ENCODE peak calls at places on chromosome 11, in six cellular contexts. B, Z, G, H, E and W are unnamed samples.

GRCh38 chr11:59791639-59792038 is 18.9 kb downstream of the MRPL16 start:
- DNase-seq in B (no peak), Z (no peak), G (no peak), H (no peak), E (no peak), W (no peak)

GRCh38 chr11:128448487-128448886 is 138.9 kb downstream of the ETS1 start:
- DNase-seq in B (no peak), Z (no peak), G (no peak), H (peak; percentile 77), E (no peak), W (no peak)

GRCh38 chr11:47412152-47412746 is 3.9 kb downstream of the SLC39A13 start:
- DNase-seq in B (no peak), Z (peak; percentile 41), G (peak; percentile 88), H (peak; percentile 94), E (no peak), W (peak; percentile 58)

GRCh38 chr11:18259259-18259658 is 6.8 kb upstream of the SAA1 start:
- DNase-seq in B (no peak), Z (no peak), G (no peak), H (no peak), E (no peak), W (no peak)

GRCh38 chr11:116791002-116791812 is 472 bp downstream of the APOA5 start:
- DNase-seq in B (no peak), Z (peak; percentile 71), G (peak; percentile 93), H (peak; percentile 97), E (peak; percentile 32), W (peak; percentile 83)

GRCh38 chr11:123477205-123477907 is 47.3 kb downstream of the GRAMD1B start:
- DNase-seq in B (no peak), Z (no peak), G (no peak), H (no peak), E (no peak), W (no peak)

GRCh38 chr11:121458551-121458950 is 5.8 kb upstream of the SORL1-AS1 start:
- DNase-seq in B (no peak), Z (no peak), G (no peak), H (no peak), E (no peak), W (no peak)

GRCh38 chr11:24240496-24240895 is 256.4 kb upstream of the LUZP2 start:
- DNase-seq in B (no peak), Z (no peak), G (no peak), H (no peak), E (no peak), W (no peak)

GRCh38 chr11:30228323-30228884 is 2.4 kb upstream of the FSHB start:
- DNase-seq in B (no peak), Z (no peak), G (no peak), H (no peak), E (no peak), W (no peak)

GRCh38 chr11:71385091-71385490 is 63.1 kb downstream of the DHCR7 start:
- DNase-seq in B (no peak), Z (no peak), G (no peak), H (no peak), E (no peak), W (no peak)

GRCh38 chr11:64357904-64358535 is 942 bp upstream of the RPS6KA4 start:
- DNase-seq in B (no peak), Z (no peak), G (no peak), H (peak; percentile 66), E (no peak), W (no peak)

GRCh38 chr11:68411501-68411991 is 49.0 kb upstream of the PPP6R3 start:
- DNase-seq in B (no peak), Z (no peak), G (no peak), H (no peak), E (no peak), W (no peak)

GRCh38 chr11:129703846-129704245 is 111.8 kb upstream of the TMEM45B start:
- DNase-seq in B (no peak), Z (no peak), G (no peak), H (no peak), E (no peak), W (no peak)

GRCh38 chr11:18490319-18490718 is 34.7 kb downstream of the LDHAL6A start:
- DNase-seq in B (no peak), Z (no peak), G (no peak), H (no peak), E (no peak), W (no peak)

GRCh38 chr11:34758262-34758661 is 137.4 kb downstream of the EHF start:
- DNase-seq in B (no peak), Z (no peak), G (no peak), H (no peak), E (no peak), W (no peak)

GRCh38 chr11:72015511-72016061 is 16.9 kb downstream of the IL18BP start:
- DNase-seq in B (no peak), Z (no peak), G (peak; percentile 46), H (peak; percentile 89), E (no peak), W (no peak)

DNA sequence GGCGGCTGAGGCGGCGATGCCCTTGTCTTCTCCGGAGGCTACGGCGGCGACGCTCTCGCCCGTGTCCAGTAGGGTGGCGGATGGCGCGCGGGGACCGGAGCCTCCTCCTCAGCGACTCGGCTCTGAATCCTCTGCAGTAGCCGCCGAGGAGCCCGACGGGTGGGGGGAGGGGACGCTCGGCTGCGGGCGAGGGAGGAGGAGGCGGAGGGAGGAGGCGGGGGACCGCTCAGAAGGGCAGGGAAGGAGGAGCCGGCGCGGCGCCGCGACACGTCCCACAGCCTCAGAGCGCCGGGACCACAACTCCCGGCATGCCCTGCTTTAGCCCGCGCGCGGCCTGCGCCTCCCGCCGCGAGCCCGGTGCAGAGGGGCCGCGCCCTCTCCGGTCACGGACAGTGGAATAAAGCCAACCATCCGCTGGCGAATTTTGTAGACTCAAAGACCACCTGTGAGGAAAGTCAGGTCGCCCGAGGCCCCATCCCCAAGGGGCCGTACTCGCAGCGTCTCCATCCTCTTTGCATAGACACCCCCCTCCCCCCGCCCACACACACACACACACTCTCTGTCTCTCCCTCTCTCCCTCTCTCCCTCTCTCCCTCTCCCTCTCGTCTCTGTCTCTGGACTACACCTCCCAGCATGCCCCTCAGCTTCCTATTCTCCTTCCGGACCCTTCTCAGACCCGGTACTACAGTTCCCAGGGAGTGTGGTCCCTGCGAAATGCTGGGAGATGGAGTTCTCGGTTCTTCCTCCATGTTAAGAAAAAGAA is at the start of gene FAM168A:
- DNase-seq in B (peak; percentile 84), Z (peak; percentile 87), G (peak; percentile 92), H (peak; percentile 98), E (peak; percentile 81), W (peak; percentile 93)
- TF ChIP-seq CTCF in B (peak; percentile 26), Z (peak; percentile 8), G (no peak), H (peak; percentile 56), E (peak; percentile 46), W (peak; percentile 44)

GRCh38 chr11:75142714-75143419 is 8.0 kb upstream of the SLCO2B1 start:
- DNase-seq in B (peak; percentile 63), Z (peak; percentile 20), G (peak; percentile 35), H (peak; percentile 83), E (no peak), W (no peak)
- TF ChIP-seq CTCF in B (no peak), Z (no peak), G (no peak), H (no peak), E (no peak), W (no peak)

GRCh38 chr11:27703453-27703852 is 3.2 kb upstream of the BDNF start:
- DNase-seq in B (peak; percentile 72), Z (no peak), G (no peak), H (no peak), E (no peak), W (no peak)
- TF ChIP-seq CTCF in B (no peak), Z (no peak), G (no peak), H (no peak), E (no peak), W (no peak)

GRCh38 chr11:14413307-14414072 is 54.5 kb upstream of the RRAS2 start:
- DNase-seq in B (no peak), Z (no peak), G (peak; percentile 36), H (peak; percentile 92), E (no peak), W (no peak)
- TF ChIP-seq CTCF in B (peak; percentile 29), Z (no peak), G (peak; percentile 54), H (peak; percentile 73), E (peak; percentile 27), W (peak; percentile 16)